ENCODE peak calls at places on chromosomes 4 and X, in four cellular contexts. J is trophoblast cell, X is H1, N is IMR-90. M is an unnamed sample.

GRCh38 chrX:34578237-34578636 is 78.8 kb downstream of the TMEM47 start:
- DNase-seq in J (no peak), X (no peak), N (peak; percentile 56), M (peak; percentile 1)

GRCh38 chr4:81337211-81337610 is 122.2 kb upstream of the PRKG2 start:
- DNase-seq in J (no peak), X (no peak), N (no peak), M (no peak)

GRCh38 chrX:68998716-68999115 is 166.5 kb downstream of the PJA1 start:
- DNase-seq in J (no peak), X (peak; percentile 30), N (no peak), M (no peak)

GRCh38 chr4:56551516-56551915 is 45.9 kb downstream of the ARL9 start:
- DNase-seq in J (no peak), X (no peak), N (no peak), M (no peak)

GRCh38 chrX:107628662-107629532 is 587 bp downstream of the PRPS1 start:
- DNase-seq in J (peak; percentile 4), X (peak; percentile 48), N (peak; percentile 6), M (no peak)

GRCh38 chr4:19262467-19262866 is 989.2 kb upstream of the SLIT2 start:
- DNase-seq in J (no peak), X (no peak), N (no peak), M (no peak)

GRCh38 chr4:763922-764321 is 58.3 kb downstream of the PCGF3 start:
- DNase-seq in J (peak; percentile 35), X (no peak), N (no peak), M (no peak)

GRCh38 chr4:183960912-183961569 is 55.9 kb downstream of the STOX2 start:
- DNase-seq in J (peak; percentile 53), X (no peak), N (no peak), M (no peak)

GRCh38 chrX:34300871-34301270 is 168.8 kb upstream of the FAM47A start:
- DNase-seq in J (no peak), X (no peak), N (peak; percentile 58), M (peak; percentile 2)

GRCh38 chr4:102493257-102493656 is 7.9 kb upstream of the NFKB1 start:
- DNase-seq in J (no peak), X (no peak), N (no peak), M (no peak)

GRCh38 chr4:145732001-145732400 is 52.1 kb downstream of the C4orf51 start:
- DNase-seq in J (no peak), X (no peak), N (no peak), M (no peak)
- H2AK5ac ChIP-seq in J (no peak overlapping the region), X (no peak overlapping the region), N (peak overlapping the region; percentile 91), M (no peak overlapping the region)

DNA sequence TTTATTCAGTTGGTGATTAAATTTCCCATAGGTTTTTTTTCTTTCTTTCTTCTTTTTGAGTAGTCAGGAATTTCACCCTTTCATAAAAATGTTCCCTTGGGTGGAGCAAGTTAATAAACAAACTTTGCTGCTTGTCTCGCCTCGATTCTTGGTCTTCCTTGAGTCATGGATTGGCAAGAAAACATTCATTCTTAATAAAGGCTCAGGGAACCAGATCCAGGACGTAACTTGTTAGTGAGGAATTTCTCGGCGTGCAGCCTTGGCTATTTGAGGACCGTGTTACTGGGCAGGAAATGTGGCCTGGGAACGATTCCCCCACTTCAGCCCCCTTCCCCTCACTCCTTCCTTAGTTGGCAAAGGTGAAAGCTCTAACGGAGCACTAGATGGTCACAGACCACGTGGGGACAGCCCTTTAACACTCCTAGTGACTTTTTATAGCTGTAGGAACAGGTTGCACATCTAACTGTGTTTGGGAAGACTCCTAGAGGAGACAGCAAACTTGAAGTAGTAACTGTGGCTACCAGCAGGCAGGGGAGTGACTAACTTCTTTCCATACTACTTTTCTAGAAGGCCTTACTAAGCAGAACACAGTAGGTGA is 106.8 kb downstream of the UCHL1 start:
- DNase-seq in J (no peak), X (peak; percentile 50), N (no peak), M (no peak)
- H3K4me3 ChIP-seq in J (no peak overlapping the region), X (no peak overlapping the region), N (no peak overlapping the region), M (no peak overlapping the region)

DNA sequence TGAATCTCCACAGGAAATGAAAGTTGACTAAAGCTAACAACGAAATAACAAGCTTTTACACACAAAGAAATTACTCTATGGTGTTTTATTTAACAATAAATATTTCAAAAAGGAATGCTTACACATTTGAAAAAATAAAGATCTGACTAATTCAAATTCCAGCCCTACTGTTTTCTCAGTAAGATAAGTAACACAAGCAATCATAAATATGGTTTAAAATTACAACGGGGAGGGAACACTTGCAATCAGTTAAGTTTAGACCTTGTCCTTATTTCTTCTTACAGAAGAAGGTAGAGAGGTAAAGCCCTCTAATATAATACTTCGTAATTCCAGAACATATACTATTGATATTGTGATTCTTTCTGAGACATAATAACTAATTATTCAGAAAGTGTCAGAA is 158.5 kb downstream of the DHX15 start:
- DNase-seq in J (no peak), X (no peak), N (no peak), M (no peak)
- H2AFZ ChIP-seq in J (no peak overlapping the region), X (no peak overlapping the region), N (no peak overlapping the region), M (no peak overlapping the region)

DNA sequence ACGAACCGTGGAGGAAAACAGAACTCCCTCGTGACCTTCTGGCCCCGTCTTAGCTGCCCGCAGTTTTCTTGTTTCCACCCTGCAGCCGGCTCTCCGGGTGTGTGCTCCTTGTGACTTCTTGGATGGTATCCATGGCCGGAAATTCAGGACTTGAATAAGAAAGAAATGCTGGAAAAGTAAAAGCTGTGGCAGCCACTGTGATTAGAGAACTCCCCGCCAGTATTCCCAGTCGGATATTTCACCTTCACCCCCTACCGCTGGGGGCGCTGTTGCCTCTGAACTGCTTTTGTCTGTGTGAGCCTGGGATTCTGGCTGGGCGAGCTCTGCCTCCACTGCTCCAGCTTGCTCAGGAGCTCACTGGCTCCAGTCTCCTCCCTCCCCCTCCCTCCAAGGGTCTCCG is 41.5 kb upstream of the CYP4V2 start:
- DNase-seq in J (no peak), X (peak; percentile 87), N (no peak), M (no peak)
- H2AK5ac ChIP-seq in J (no peak overlapping the region), X (no peak overlapping the region), N (no peak overlapping the region), M (no peak overlapping the region)

GRCh38 chrX:46601283-46601682 is 27.7 kb downstream of the CHST7 start:
- DNase-seq in J (no peak), X (no peak), N (peak; percentile 69), M (no peak)

GRCh38 chrX:46595084-46595483 is 21.5 kb downstream of the CHST7 start:
- DNase-seq in J (no peak), X (no peak), N (no peak), M (no peak)

GRCh38 chrX:46597208-46597607 is 23.6 kb downstream of the CHST7 start:
- DNase-seq in J (no peak), X (no peak), N (no peak), M (no peak)

GRCh38 chrX:46599051-46599560 is 25.5 kb downstream of the CHST7 start:
- DNase-seq in J (no peak), X (no peak), N (peak; percentile 40), M (no peak)

DNA sequence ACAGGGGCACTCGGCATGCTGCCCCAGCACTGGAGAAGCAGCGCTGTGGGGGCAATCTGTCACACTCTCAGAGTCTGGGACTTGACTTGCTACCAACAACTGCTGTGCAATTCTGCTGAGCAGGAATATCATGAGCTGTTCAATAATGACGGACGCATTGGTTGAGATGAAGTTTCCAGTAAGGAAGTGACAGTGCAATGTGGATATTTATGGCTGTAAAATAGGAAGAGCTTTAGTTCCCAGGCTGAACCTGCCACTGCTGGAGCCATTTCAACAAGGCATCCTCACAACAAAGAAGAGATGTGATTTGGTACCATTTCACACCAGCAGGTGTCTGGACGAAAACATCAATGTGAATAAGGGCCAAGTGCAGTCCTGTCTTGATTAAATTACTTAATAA is 24.2 kb downstream of the CHST7 start:
- DNase-seq in J (no peak), X (no peak), N (no peak), M (no peak)
- H3K4me3 ChIP-seq in J (no peak overlapping the region), X (no peak overlapping the region), N (no peak overlapping the region), M (no peak overlapping the region)

M was measured in neuronal stem cell.